ENCODE peak calls at places on chromosome 3, in four cellular contexts. B, E, I and K are unnamed samples.

GRCh38 chr3:160981217-160981938 is 123.8 kb downstream of the B3GALNT1 start:
- DNase-seq in E (no peak), I (no peak), B (no peak), K (no peak)

GRCh38 chr3:159852256-159852655 is 136.4 kb upstream of the IL12A start:
- DNase-seq in E (no peak), I (no peak), B (no peak), K (no peak)

GRCh38 chr3:181631901-181632300 is 79.8 kb upstream of the SOX2 start:
- DNase-seq in E (no peak), B (no peak), I (no peak), K (no peak)

GRCh38 chr3:122014741-122015140 is 7.3 kb downstream of the ILDR1 start:
- DNase-seq in E (no peak), I (no peak), B (no peak), K (no peak)

GRCh38 chr3:65963787-65964707 is 74.7 kb downstream of the MAGI1 start:
- DNase-seq in B (no peak), E (no peak), I (no peak), K (no peak)

GRCh38 chr3:160675566-160676124 is 1.3 kb upstream of the ARL14 start:
- DNase-seq in B (no peak), E (no peak), I (no peak), K (no peak)

GRCh38 chr3:98777801-98778220 is 14.7 kb downstream of the ST3GAL6 start:
- DNase-seq in B (no peak), I (no peak), E (no peak), K (no peak)

GRCh38 chr3:117011687-117012250 is 302.2 kb downstream of the TUSC7 start:
- DNase-seq in I (no peak), B (no peak), E (no peak), K (no peak)

GRCh38 chr3:128301186-128302023 is 148.1 kb downstream of the EEFSEC start:
- DNase-seq in I (no peak), B (peak), E (no peak), K (no peak)

GRCh38 chr3:48423883-48424695 is 5.8 kb downstream of the PLXNB1 start:
- DNase-seq in B (no peak), E (no peak), I (no peak), K (no peak)

GRCh38 chr3:71478568-71478967 is 105.0 kb downstream of the FOXP1 start:
- DNase-seq in E (no peak), B (no peak), I (no peak), K (no peak)

GRCh38 chr3:7504886-7505775 is 644.2 kb downstream of the GRM7 start:
- DNase-seq in I (no peak), B (no peak), E (no peak), K (no peak)

GRCh38 chr3:66394261-66395249 is 106.3 kb downstream of the LRIG1 start:
- DNase-seq in B (no peak), E (no peak), I (no peak), K (no peak)

GRCh38 chr3:229262-229661 is 32.7 kb downstream of the CHL1 start:
- DNase-seq in I (no peak), B (no peak), E (no peak), K (no peak)

GRCh38 chr3:14209596-14210280 is 31.1 kb downstream of the LSM3 start:
- DNase-seq in I (no peak), B (no peak), E (no peak), K (no peak)

GRCh38 chr3:37601832-37602231 is 259.8 kb upstream of the CTDSPL start:
- DNase-seq in I (no peak), B (no peak), E (no peak), K (no peak)

GRCh38 chr3:45223889-45224730 is 2.0 kb downstream of the TMEM158 start:
- DNase-seq in E (no peak), I (no peak), B (no peak), K (no peak)

GRCh38 chr3:5026046-5026362 is 46.8 kb downstream of the BHLHE40 start:
- DNase-seq in B (no peak), I (no peak), E (no peak), K (no peak)

GRCh38 chr3:59163953-59164352 is 114.1 kb upstream of the CFAP20DC start:
- DNase-seq in B (no peak), I (no peak), E (no peak), K (no peak)

GRCh38 chr3:133895208-133896001 is at the start of gene RAB6B:
- DNase-seq in B (no peak), I (peak), E (no peak), K (no peak)

GRCh38 chr3:144098691-144099090 is 127.1 kb downstream of the DIPK2A start:
- DNase-seq in I (no peak), E (no peak), B (no peak), K (no peak)

GRCh38 chr3:157113832-157114505 is 46.0 kb downstream of the CCNL1 start:
- DNase-seq in B (no peak), I (no peak), E (no peak), K (no peak)

GRCh38 chr3:80307844-80308243 is 540.0 kb upstream of the ROBO1 start:
- DNase-seq in B (no peak), I (no peak), E (no peak), K (no peak)

GRCh38 chr3:175426805-175427204 is 567.7 kb downstream of the NAALADL2 start:
- DNase-seq in E (no peak), B (no peak), I (no peak), K (no peak)

GRCh38 chr3:72593881-72594397 is 254.3 kb downstream of the SHQ1 start:
- DNase-seq in B (no peak), I (no peak), E (no peak), K (peak)

GRCh38 chr3:110685630-110686029 is 386.0 kb upstream of the NECTIN3 start:
- DNase-seq in E (no peak), I (no peak), B (no peak), K (no peak)

GRCh38 chr3:194121881-194122280 is 14.1 kb upstream of the HES1 start:
- DNase-seq in E (no peak), B (no peak), I (no peak), K (no peak)

GRCh38 chr3:121942116-121942786 is 48.0 kb downstream of the SLC15A2 start:
- DNase-seq in B (no peak), I (no peak), E (no peak), K (no peak)

GRCh38 chr3:138038725-138039462 is 28.9 kb downstream of the CLDN18 start:
- DNase-seq in I (no peak), E (no peak), B (no peak), K (no peak)

GRCh38 chr3:27252646-27253045 is 116.5 kb downstream of the NEK10 start:
- DNase-seq in E (no peak), I (no peak), B (no peak), K (no peak)

GRCh38 chr3:37582117-37582516 is 279.6 kb upstream of the CTDSPL start:
- DNase-seq in I (no peak), B (no peak), E (no peak), K (no peak)

GRCh38 chr3:101167341-101167740 is 153.0 kb downstream of the IMPG2 start:
- DNase-seq in E (no peak), I (no peak), B (no peak), K (no peak)

GRCh38 chr3:105744202-105744601 is 124.6 kb downstream of the CBLB start:
- DNase-seq in E (no peak), B (no peak), I (no peak), K (no peak)

GRCh38 chr3:153087595-153088566 is 74.1 kb upstream of the RAP2B start:
- DNase-seq in I (peak), B (no peak), E (no peak), K (no peak)

GRCh38 chr3:147368561-147369151 is 37.7 kb downstream of the ZIC4 start:
- DNase-seq in B (no peak), I (no peak), E (no peak), K (no peak)

GRCh38 chr3:160400631-160401150 is 1.2 kb downstream of the SMC4 start:
- DNase-seq in E (no peak), I (peak), B (peak), K (peak)

GRCh38 chr3:128482857-128483656 is 9.9 kb downstream of the GATA2 start:
- DNase-seq in E (peak), B (no peak), I (peak), K (no peak)

GRCh38 chr3:141071681-141072260 is 20.6 kb downstream of the SPSB4 start:
- DNase-seq in E (no peak), I (no peak), B (no peak), K (no peak)

GRCh38 chr3:141070229-141070628 is 19.1 kb downstream of the SPSB4 start:
- DNase-seq in I (no peak), E (no peak), B (no peak), K (no peak)

GRCh38 chr3:141072950-141073349 is 21.8 kb downstream of the SPSB4 start:
- DNase-seq in B (no peak), I (no peak), E (no peak), K (no peak)

GRCh38 chr3:141067559-141067958 is 16.4 kb downstream of the SPSB4 start:
- DNase-seq in I (no peak), E (no peak), B (no peak), K (peak)

GRCh38 chr3:141070727-141071357 is 19.7 kb downstream of the SPSB4 start:
- DNase-seq in B (no peak), E (no peak), I (no peak), K (no peak)
- H3K4me3 ChIP-seq in B (no peak), E (no peak), I (no peak), K (no peak)

DNA sequence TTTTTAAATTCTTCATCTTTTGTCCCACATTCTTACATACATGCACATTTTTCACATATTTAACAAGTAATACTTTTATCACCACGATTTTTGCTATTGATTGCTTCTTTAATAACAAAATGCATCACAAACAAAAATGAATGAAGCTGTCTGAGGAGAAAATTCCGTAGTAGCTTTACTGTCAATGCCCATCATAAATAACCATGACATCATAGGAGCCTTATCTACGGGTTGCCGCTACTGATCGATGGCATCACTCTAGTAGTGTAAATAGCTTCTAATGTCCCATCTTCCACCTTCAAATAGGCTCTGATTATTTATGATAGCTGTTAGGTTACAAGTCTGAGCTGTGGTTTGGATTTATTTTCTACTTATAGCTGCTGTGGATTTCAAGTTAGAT is 323.5 kb downstream of the MECOM start:
- DNase-seq in E (no peak), I (no peak), B (no peak), K (no peak)
- TF ChIP-seq CTCF in E (no peak), I (no peak), B (no peak), K (no peak)

GRCh38 chr3:179105881-179106280 is 34.3 kb upstream of the ZMAT3 start:
- DNase-seq in I (no peak), B (no peak), E (no peak), K (no peak)

GRCh38 chr3:179108091-179108490 is 36.5 kb upstream of the ZMAT3 start:
- DNase-seq in I (no peak), B (no peak), E (no peak), K (no peak)

GRCh38 chr3:179107617-179108016 is 36.0 kb upstream of the ZMAT3 start:
- DNase-seq in I (no peak), B (no peak), E (no peak), K (no peak)
- H3K27ac ChIP-seq in I (no peak), B (no peak), E (no peak), K (no peak)

GRCh38 chr3:119598410-119599098 is 869 bp downstream of the PLA1A start:
- DNase-seq in E (no peak), I (no peak), B (no peak), K (no peak)
- H3K4me3 ChIP-seq in E (no peak), I (peak), B (no peak), K (peak)

GRCh38 chr3:112437146-112438022 is 61.9 kb downstream of the BTLA start:
- DNase-seq in B (no peak), I (no peak), E (no peak), K (no peak)
- TF ChIP-seq CTCF in B (no peak), I (peak), E (no peak), K (peak)

GRCh38 chr3:119500265-119500664 is 1.9 kb downstream of the TIMMDC1 start:
- DNase-seq in E (no peak), B (no peak), I (no peak), K (no peak)
- H3K27ac ChIP-seq in E (no peak), B (no peak), I (no peak), K (no peak)

DNA sequence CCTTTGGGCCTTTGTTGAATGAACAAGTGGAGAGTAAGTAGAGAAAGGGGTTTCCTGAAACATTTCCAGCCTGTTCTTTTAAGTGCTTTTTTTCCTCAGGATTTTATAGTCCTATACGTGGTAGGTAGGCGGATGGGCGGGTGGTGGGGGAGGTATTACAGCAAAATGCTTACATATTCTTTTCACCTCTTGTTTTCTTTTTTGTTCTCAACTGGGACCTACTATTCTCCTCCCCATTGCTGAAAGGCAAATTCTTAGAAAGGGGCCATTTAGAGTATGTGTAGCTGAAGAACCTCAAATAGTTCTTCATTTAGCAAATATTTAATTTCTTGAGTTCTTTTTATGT is 135.8 kb downstream of the FNDC3B start:
- DNase-seq in E (no peak), I (no peak), B (no peak), K (no peak)
- H3K4me3 ChIP-seq in E (no peak), I (no peak), B (no peak), K (no peak)

GRCh38 chr3:115937054-115937453 is 313.7 kb downstream of the GAP43 start:
- DNase-seq in B (no peak), I (no peak), E (no peak), K (no peak)
- TF ChIP-seq CTCF in B (no peak), I (no peak), E (no peak), K (no peak)

GRCh38 chr3:107560166-107560565 is 37.4 kb downstream of the BBX start:
- DNase-seq in I (no peak), B (no peak), E (no peak), K (no peak)
- H3K27ac ChIP-seq in I (no peak), B (no peak), E (no peak), K (no peak)